ENCODE peak calls at places on chromosome 6, in four cellular contexts. M is BE2C, I is psoas muscle, R is GM23248. A is an unnamed sample. For H3K4me1, the result is how much of the 10 kb centered on the place peaks cover.

GRCh38 chr6:109580519-109580918 is 97.5 kb upstream of the ZBTB24 start:
- DNase-seq in M (no peak), I (no peak), R (no peak), A (peak)

GRCh38 chr6:169726049-169726400 is 1.7 kb upstream of the PHF10 start:
- DNase-seq in M (no peak), I (no peak), R (no peak), A (no peak)

GRCh38 chr6:44464527-44465310 is 77.2 kb downstream of the CDC5L start:
- DNase-seq in M (no peak), I (no peak), R (peak), A (no peak)

GRCh38 chr6:106037060-106037459 is 49.1 kb upstream of the PRDM1 start:
- DNase-seq in M (no peak), I (no peak), R (peak), A (no peak)

GRCh38 chr6:74731204-74731603 is 474.6 kb downstream of the COL12A1 start:
- DNase-seq in M (no peak), I (no peak), R (peak), A (no peak)

GRCh38 chr6:44061375-44062104 is 65.7 kb downstream of the MRPL14 start:
- DNase-seq in M (no peak), I (no peak), R (peak), A (no peak)

GRCh38 chr6:113495521-113495920 is 361.6 kb upstream of the MARCKS start:
- DNase-seq in M (no peak), I (no peak), R (peak), A (peak)

GRCh38 chr6:157226026-157226639 is 97.2 kb downstream of the TMEM242 start:
- DNase-seq in M (no peak), I (no peak), R (peak), A (no peak)

GRCh38 chr6:144745434-144745833 is 460.3 kb downstream of the UTRN start:
- DNase-seq in M (no peak), I (no peak), R (no peak), A (peak)

GRCh38 chr6:35727206-35727934 is 9.5 kb upstream of the ARMC12 start:
- DNase-seq in M (peak), I (peak), R (peak), A (peak)

GRCh38 chr6:113137411-113137810 is 719.7 kb upstream of the MARCKS start:
- DNase-seq in M (no peak), I (peak), R (no peak), A (no peak)

GRCh38 chr6:27230758-27231111 is 16.8 kb upstream of the PRSS16 start:
- DNase-seq in M (peak), I (no peak), R (no peak), A (no peak)

GRCh38 chr6:41571066-41571780 is 25.0 kb downstream of the FOXP4 start:
- DNase-seq in M (no peak), I (no peak), R (peak), A (peak)

GRCh38 chr6:155200012-155200411 is 63.8 kb upstream of the CLDN20 start:
- DNase-seq in M (no peak), I (no peak), R (no peak), A (no peak)

GRCh38 chr6:31822038-31822821 is 5.3 kb upstream of the HSPA1B start:
- DNase-seq in M (peak), I (peak), R (peak), A (peak)

GRCh38 chr6:18389479-18389878 is 2.3 kb downstream of the RNF144B start:
- DNase-seq in M (no peak), I (no peak), R (peak), A (no peak)

GRCh38 chr6:37338745-37339255 is 15.0 kb upstream of the RNF8 start:
- DNase-seq in M (no peak), I (no peak), R (no peak), A (no peak)

GRCh38 chr6:29617782-29618557 is 15.0 kb downstream of the GABBR1 start:
- DNase-seq in M (no peak), I (no peak), R (no peak), A (no peak)

GRCh38 chr6:167044696-167045095 is 45.5 kb downstream of the CEP43 start:
- DNase-seq in M (no peak), I (no peak), R (peak), A (no peak)

GRCh38 chr6:46254331-46254730 is 83.6 kb upstream of the ENPP5 start:
- DNase-seq in M (no peak), I (no peak), R (peak), A (no peak)

GRCh38 chr6:148364056-148364844 is 21.6 kb downstream of the SASH1 start:
- DNase-seq in M (no peak), I (no peak), R (peak), A (peak)

GRCh38 chr6:42193491-42193894 is 1.3 kb downstream of the GUCA1B start:
- DNase-seq in M (no peak), I (no peak), R (peak), A (no peak)

GRCh38 chr6:119565893-119566292 is 216.3 kb upstream of the MAN1A1 start:
- DNase-seq in M (no peak), I (no peak), R (no peak), A (no peak)

GRCh38 chr6:152454003-152454402 is 183.2 kb downstream of the SYNE1 start:
- DNase-seq in M (no peak), I (no peak), R (no peak), A (no peak)

GRCh38 chr6:107877968-107878367 is 53.9 kb upstream of the SCML4 start:
- DNase-seq in M (no peak), I (no peak), R (no peak), A (no peak)

DNA sequence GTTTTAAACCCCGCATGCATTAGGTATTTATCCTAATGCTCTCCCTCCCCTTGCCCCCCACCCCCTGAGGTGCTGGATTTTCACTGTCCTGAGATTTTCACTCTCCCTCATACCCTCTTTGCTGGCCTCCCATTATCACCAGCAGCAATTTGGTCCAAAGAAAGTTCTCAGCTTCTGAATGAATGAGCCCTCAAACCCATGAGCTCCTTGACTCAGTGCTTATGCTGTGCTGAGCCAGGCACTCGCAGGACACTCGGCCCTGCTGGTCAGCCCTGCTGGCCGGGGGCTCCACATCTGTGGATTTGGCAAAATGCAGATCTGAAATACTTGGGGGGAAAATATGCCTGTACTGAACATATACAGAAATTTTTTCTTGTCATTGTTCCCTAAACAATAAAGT is 153.2 kb upstream of the QKI start:
- DNase-seq in M (no peak), I (no peak), R (no peak), A (no peak)
- H3K4me3 ChIP-seq in M (no peak), I (no peak), R (no peak), A (no peak)

GRCh38 chr6:129701721-129702455 is 8.1 kb downstream of the ARHGAP18 start:
- DNase-seq in M (no peak), I (no peak), R (peak), A (no peak)
- H3K4me1 ChIP-seq in M (under half), I (under half), R (under half), A (under half)

DNA sequence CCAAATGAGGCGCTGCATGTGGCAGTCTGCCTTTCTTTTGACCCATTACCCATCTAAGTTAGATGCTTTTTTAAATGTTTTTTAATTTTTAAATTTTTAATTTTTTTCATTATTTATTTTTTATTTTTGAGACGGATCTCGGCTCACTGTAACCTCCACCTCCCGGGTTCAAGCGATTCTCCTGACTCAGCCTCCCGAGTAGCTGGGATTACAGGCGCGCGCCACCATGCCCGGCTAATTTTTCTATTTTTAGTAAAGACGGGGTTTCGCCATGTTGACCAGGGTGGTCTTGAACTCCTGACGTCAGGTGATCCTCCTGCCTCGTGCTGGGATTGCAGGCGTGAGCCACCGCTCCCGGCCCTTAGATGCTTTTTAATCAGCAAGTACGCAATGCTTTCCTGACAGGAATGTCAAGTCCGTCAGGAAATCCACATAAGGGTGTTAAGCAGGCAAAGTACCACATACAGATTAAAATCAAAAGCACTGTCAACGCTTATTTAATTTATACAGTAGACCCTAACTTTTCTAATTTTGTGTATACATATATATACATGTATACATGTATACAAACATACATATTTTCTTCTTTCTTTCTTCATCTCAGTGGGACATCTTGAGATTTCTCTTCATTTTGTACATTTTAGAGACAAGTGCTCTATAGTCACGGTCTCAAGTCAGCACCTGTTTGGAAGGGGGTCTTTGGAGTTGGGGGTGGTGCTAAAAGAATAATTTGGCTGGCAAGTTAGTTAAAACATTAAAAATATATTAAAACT is 1.0 kb upstream of the GSTA4 start:
- DNase-seq in M (peak), I (peak), R (peak), A (peak)
- H3K4me3 ChIP-seq in M (peak), I (peak), R (peak), A (peak)

GRCh38 chr6:129699661-129700060 is 10.3 kb downstream of the ARHGAP18 start:
- DNase-seq in M (no peak), I (no peak), R (no peak), A (no peak)
- H3K4me1 ChIP-seq in M (under half), I (half or more), R (under half), A (under half)